ENCODE peak calls at places on chromosomes 16 and 17, in seven cellular contexts. E is mammary epithelial cell; L is T follicular helper cell; V is NCI-H748 treated with DMSO at 0.1 percent for 48 hours; P is activated CD8-positive, alpha-beta memory T cell treated with anti-CD3 and anti-CD28 coated beads for 1 hour; B is foreskin fibroblast; I is T-cell. A is an unnamed sample.

GRCh38 chr16:57571098-57571497 is 28.7 kb downstream of the ADGRG5 start:
- DNase-seq in E (no peak), L (no peak), V (no peak), P (no peak), B (no peak), I (no peak), A (no peak)

GRCh38 chr16:22116095-22116700 is 23.9 kb downstream of the VWA3A start:
- DNase-seq in E (no peak), L (no peak), V (no peak), P (no peak), B (no peak), I (no peak), A (no peak)

GRCh38 chr16:83882118-83882879 is 16.6 kb upstream of the MLYCD start:
- DNase-seq in E (no peak), L (no peak), V (no peak), P (no peak), B (no peak), I (no peak), A (no peak)

GRCh38 chr16:30458561-30459394 is 13.1 kb upstream of the SEPHS2 start:
- DNase-seq in E (no peak), L (peak; percentile 32), V (no peak), P (peak; percentile 52), B (no peak), I (peak; percentile 58), A (peak; percentile 87)

GRCh38 chr16:49780436-49780835 is 75.5 kb downstream of the ZNF423 start:
- DNase-seq in E (no peak), L (no peak), V (no peak), P (no peak), B (no peak), I (no peak), A (no peak)

GRCh38 chr17:4365628-4366311 is 705 bp downstream of the UBE2G1 start:
- DNase-seq in E (no peak), L (peak; percentile 18), V (no peak), P (no peak), B (no peak), I (peak; percentile 20), A (peak; percentile 69)

GRCh38 chr16:68993421-68993820 is 112.0 kb upstream of the HAS3 start:
- DNase-seq in E (no peak), L (no peak), V (no peak), P (no peak), B (no peak), I (no peak), A (no peak)

GRCh38 chr17:48045270-48046001 is 2.7 kb upstream of the NFE2L1 start:
- DNase-seq in E (peak; percentile 87), L (no peak), V (no peak), P (no peak), B (no peak), I (no peak), A (no peak)

GRCh38 chr17:71458322-71458721 is 662.5 kb upstream of the SOX9 start:
- DNase-seq in E (peak; percentile 97), L (no peak), V (no peak), P (no peak), B (no peak), I (no peak), A (no peak)

GRCh38 chr16:54204756-54205155 is 81.8 kb downstream of the IRX3 start:
- DNase-seq in E (no peak), L (no peak), V (no peak), P (no peak), B (no peak), I (no peak), A (no peak)

GRCh38 chr17:82866521-82867214 is 26.8 kb upstream of the ZNF750 start:
- DNase-seq in E (no peak), L (no peak), V (no peak), P (no peak), B (peak; percentile 86), I (no peak), A (no peak)

GRCh38 chr17:50842506-50843149 is 7.2 kb downstream of the WFIKKN2 start:
- DNase-seq in E (no peak), L (no peak), V (no peak), P (no peak), B (no peak), I (no peak), A (no peak)

GRCh38 chr16:85615014-85615851 is 2.1 kb downstream of the GSE1 start:
- DNase-seq in E (peak; percentile 52), L (no peak), V (no peak), P (peak; percentile 57), B (no peak), I (no peak), A (peak; percentile 59)

GRCh38 chr17:78289004-78289403 is 57.6 kb downstream of the TMEM235 start:
- DNase-seq in E (no peak), L (no peak), V (no peak), P (no peak), B (no peak), I (no peak), A (no peak)

A was measured in OCI-M1.